ENCODE peak calls at places on chromosomes 5 and 9, in nine cellular contexts. Q is T-helper 2 cell; I is adrenal gland; N is uterus; R is activated CD4-positive, CD25-positive, alpha-beta regulatory T cell treated with anti-CD3 and anti-CD28 coated beads, Interleukin-2, amount 50 U/mL, for 72 hours; K is G401; M is CD4-positive, alpha-beta T cell; U is GM04503; Z is NCI-H187. J is an unnamed sample.
A peak's percentile ranks its signal among the peaks of the same experiment; 100 is the strongest.

GRCh38 chr5:22734907-22735306 is 118.2 kb downstream of the CDH12 start:
- DNase-seq in I (no peak), Q (no peak), K (no peak), R (no peak), Z (no peak), N (no peak), U (no peak), M (no peak), J (no peak)

GRCh38 chr5:87876616-87877015 is 392.0 kb downstream of the TMEM161B start:
- DNase-seq in M (no peak), Q (no peak), R (no peak), I (no peak), K (no peak), U (no peak), N (no peak), Z (no peak), J (no peak)

GRCh38 chr5:156051972-156052371 is 275.0 kb upstream of the SGCD start:
- DNase-seq in U (no peak), Z (no peak), N (no peak), M (no peak), K (no peak), R (no peak), I (no peak), Q (no peak), J (no peak)

GRCh38 chr5:124806026-124806856 is 59.8 kb upstream of the ZNF608 start:
- DNase-seq in R (no peak), K (peak; percentile 92), U (no peak), M (no peak), I (peak; percentile 95), Z (peak; percentile 91), Q (no peak), N (peak; percentile 88), J (no peak)

GRCh38 chr5:15285901-15286583 is 213.9 kb upstream of the FBXL7 start:
- DNase-seq in Q (no peak), Z (no peak), M (no peak), R (no peak), I (peak; percentile 56), K (no peak), U (peak; percentile 37), N (no peak), J (no peak)

GRCh38 chr9:10339152-10339551 is 273.6 kb downstream of the PTPRD start:
- DNase-seq in R (no peak), U (no peak), Z (no peak), N (no peak), Q (no peak), K (no peak), M (no peak), I (no peak), J (no peak)

GRCh38 chr5:90933298-90933697 is 374.7 kb downstream of the ADGRV1 start:
- DNase-seq in R (no peak), Z (no peak), U (no peak), M (no peak), I (no peak), N (no peak), Q (no peak), K (no peak), J (no peak)

GRCh38 chr5:106311230-106311629 is 1359.5 kb downstream of the EFNA5 start:
- DNase-seq in R (no peak), Z (no peak), K (no peak), I (no peak), Q (no peak), U (no peak), N (no peak), M (no peak), J (no peak)

GRCh38 chr5:178329331-178329730 is 96.7 kb upstream of the PHYKPL start:
- DNase-seq in M (no peak), U (no peak), Q (no peak), Z (no peak), I (no peak), K (no peak), R (no peak), N (no peak), J (no peak)

GRCh38 chr5:37838152-37838932 is 1.5 kb downstream of the GDNF start:
- DNase-seq in N (no peak), M (no peak), Z (no peak), Q (no peak), R (no peak), K (peak; percentile 76), U (no peak), I (no peak), J (peak; percentile 28)

GRCh38 chr5:112921031-112921832 is 795 bp downstream of the REEP5 start:
- DNase-seq in R (peak; percentile 67), K (peak; percentile 54), Z (peak; percentile 43), M (peak; percentile 28), I (peak; percentile 78), N (peak; percentile 57), U (no peak), Q (peak; percentile 51), J (peak; percentile 39)

GRCh38 chr9:121577201-121577600 is 74.2 kb upstream of the DAB2IP start:
- DNase-seq in Z (no peak), K (peak; percentile 61), Q (no peak), N (no peak), M (no peak), I (no peak), U (no peak), R (no peak), J (no peak)

GRCh38 chr5:17737087-17737486 is 102.8 kb downstream of the TAF11L14 start:
- DNase-seq in K (no peak), Z (no peak), Q (no peak), M (no peak), R (no peak), N (no peak), U (no peak), I (no peak), J (no peak)

GRCh38 chr9:125100822-125101221 is 42.5 kb downstream of the SCAI start:
- DNase-seq in N (no peak), Z (no peak), I (no peak), K (no peak), Q (no peak), R (no peak), U (no peak), M (no peak), J (no peak)

GRCh38 chr5:62354028-62354874 is 48.2 kb downstream of the KIF2A start:
- DNase-seq in I (no peak), Z (no peak), M (no peak), K (peak; percentile 65), N (no peak), R (no peak), U (peak; percentile 7), Q (no peak), J (no peak)

GRCh38 chr9:120892748-120893584 is 16.0 kb upstream of the PHF19 start:
- DNase-seq in N (no peak), Z (peak; percentile 27), Q (peak; percentile 49), K (no peak), R (no peak), M (peak; percentile 50), I (no peak), U (no peak), J (peak; percentile 23)

GRCh38 chr9:27672730-27673129 is 99.4 kb upstream of the C9orf72 start:
- DNase-seq in R (no peak), Z (no peak), I (no peak), Q (no peak), K (no peak), N (no peak), U (no peak), M (no peak), J (no peak)

GRCh38 chr5:32110081-32110696 is 63.9 kb downstream of the GOLPH3 start:
- DNase-seq in I (no peak), M (no peak), U (no peak), K (no peak), Q (no peak), Z (no peak), R (no peak), N (no peak), J (no peak)

GRCh38 chr9:98314381-98315066 is 59.1 kb upstream of the TBC1D2 start:
- DNase-seq in I (no peak), K (no peak), M (no peak), Q (no peak), R (no peak), N (no peak), Z (peak; percentile 5), U (peak; percentile 32), J (no peak)

GRCh38 chr9:37669232-37669631 is 18.5 kb downstream of the FRMPD1 start:
- DNase-seq in I (no peak), N (no peak), Q (no peak), R (no peak), Z (no peak), K (no peak), M (no peak), U (no peak), J (no peak)

GRCh38 chr5:145830594-145830993 is 4.5 kb downstream of the PRELID2 start:
- DNase-seq in R (no peak), U (peak; percentile 79), Q (no peak), K (no peak), Z (no peak), I (no peak), N (no peak), M (no peak), J (no peak)

GRCh38 chr5:175617447-175617846 is 40.4 kb upstream of the HRH2 start:
- DNase-seq in U (no peak), Z (no peak), K (no peak), Q (no peak), M (no peak), R (no peak), I (no peak), N (no peak), J (no peak)

GRCh38 chr9:6214903-6215302 is 704 bp upstream of the IL33 start:
- DNase-seq in U (peak; percentile 37), K (no peak), Z (no peak), N (no peak), I (no peak), M (no peak), R (no peak), Q (no peak), J (no peak)

GRCh38 chr5:16135003-16135402 is 44.6 kb downstream of the MARCHF11 start:
- DNase-seq in I (no peak), M (no peak), U (no peak), Q (no peak), Z (no peak), R (no peak), N (no peak), K (no peak), J (no peak)

GRCh38 chr9:96009690-96010477 is 134.4 kb downstream of the ERCC6L2 start:
- DNase-seq in Z (no peak), N (no peak), I (no peak), R (no peak), Q (no peak), M (peak; percentile 46), K (no peak), U (no peak), J (no peak)

GRCh38 chr5:135606431-135606830 is 27.6 kb upstream of the CXCL14 start:
- DNase-seq in U (no peak), Q (no peak), K (no peak), N (no peak), M (no peak), I (no peak), Z (no peak), R (no peak), J (no peak)

J was measured in T1000.